ENCODE peak calls at places on chromosomes 2 and 18, in nine cellular contexts. N is endothelial cell, I is lung, Y is non-pigmented ciliary epithelial cell, C is fibroblast of mammary gland, E is NCI-H2081, G is astrocyte of the spinal cord, H is right cardiac atrium, V is left ventricle myocardium inferior. K is an unnamed sample.

GRCh38 chr2:134845719-134846118 is 7.3 kb downstream of the ACMSD start:
- DNase-seq in V (no peak), E (no peak), H (no peak), I (no peak), G (peak), Y (peak), N (no peak), C (peak), K (no peak)

GRCh38 chr2:67311536-67311935 is 85.6 kb upstream of the ETAA1 start:
- DNase-seq in C (peak), I (no peak), H (no peak), V (no peak), G (peak), Y (peak), N (no peak), E (no peak), K (no peak)

GRCh38 chr2:230913812-230914211 is 11.2 kb downstream of the GPR55 start:
- DNase-seq in Y (no peak), H (no peak), G (no peak), N (no peak), V (no peak), E (no peak), I (no peak), C (no peak), K (no peak)

GRCh38 chr2:235619544-235619943 is 125.7 kb downstream of the AGAP1 start:
- DNase-seq in V (no peak), E (no peak), C (no peak), Y (no peak), G (no peak), N (no peak), H (peak), I (no peak), K (no peak)

GRCh38 chr2:64989982-64990614 is 899 bp downstream of the SLC1A4 start:
- DNase-seq in H (peak), Y (no peak), E (peak), V (no peak), N (no peak), I (no peak), C (no peak), G (no peak), K (no peak)

GRCh38 chr2:200752835-200753234 is 58.9 kb upstream of the BZW1 start:
- DNase-seq in I (no peak), E (no peak), H (no peak), Y (no peak), V (no peak), G (no peak), N (no peak), C (no peak), K (no peak)

GRCh38 chr2:218985325-218986091 is 524 bp upstream of the FEV start:
- DNase-seq in I (no peak), C (no peak), N (no peak), G (no peak), E (no peak), V (no peak), Y (no peak), H (no peak), K (no peak)

GRCh38 chr2:171583566-171583965 is 61.3 kb downstream of the CYBRD1 start:
- DNase-seq in N (no peak), H (no peak), Y (no peak), E (no peak), V (no peak), G (no peak), C (no peak), I (no peak), K (no peak)

GRCh38 chr2:11309706-11310105 is 34.7 kb downstream of the ROCK2 start:
- DNase-seq in C (no peak), H (no peak), I (no peak), G (no peak), V (no peak), N (no peak), Y (no peak), E (no peak), K (no peak)

GRCh38 chr2:203840816-203841215 is 26.8 kb upstream of the CTLA4 start:
- DNase-seq in E (no peak), N (no peak), H (no peak), C (no peak), Y (no peak), V (no peak), I (no peak), G (no peak), K (no peak)

GRCh38 chr2:136247204-136247990 is 129.4 kb upstream of the CXCR4 start:
- DNase-seq in G (peak), V (no peak), Y (no peak), H (peak), E (no peak), N (no peak), I (no peak), C (peak), K (no peak)

GRCh38 chr2:1784087-1784486 is 39.8 kb upstream of the PXDN start:
- DNase-seq in Y (no peak), E (no peak), N (no peak), G (no peak), H (no peak), V (no peak), C (peak), I (no peak), K (no peak)

GRCh38 chr18:27712066-27712465 is 464.9 kb downstream of the CDH2 start:
- DNase-seq in H (no peak), C (no peak), Y (no peak), V (no peak), G (no peak), E (peak), N (no peak), I (no peak), K (peak)

GRCh38 chr2:20558391-20559150 is 92.3 kb downstream of the HS1BP3 start:
- DNase-seq in G (no peak), N (no peak), C (no peak), V (no peak), E (no peak), H (no peak), I (no peak), Y (no peak), K (no peak)

GRCh38 chr18:38750786-38751185 is 1185.2 kb upstream of the CELF4 start:
- DNase-seq in Y (no peak), H (no peak), I (no peak), N (no peak), V (no peak), G (no peak), C (no peak), E (no peak), K (no peak)

GRCh38 chr2:134359367-134360081 is 105.7 kb downstream of the MGAT5 start:
- DNase-seq in N (no peak), E (peak), I (peak), V (peak), C (no peak), Y (no peak), G (no peak), H (no peak), K (peak)

GRCh38 chr2:211161236-211161635 is 604.8 kb downstream of the CPS1 start:
- DNase-seq in C (no peak), H (no peak), N (no peak), I (no peak), Y (no peak), G (peak), E (no peak), V (no peak), K (no peak)

GRCh38 chr2:29033656-29034055 is 40.7 kb downstream of the PCARE start:
- DNase-seq in N (no peak), I (no peak), V (no peak), C (no peak), G (no peak), E (no peak), H (no peak), Y (no peak), K (no peak)

GRCh38 chr18:49795612-49796552 is 17.5 kb downstream of the ACAA2 start:
- DNase-seq in Y (no peak), H (no peak), E (no peak), N (no peak), V (no peak), G (peak), I (no peak), C (no peak), K (no peak)

GRCh38 chr2:88452980-88453582 is 588 bp upstream of the FOXI3 start:
- DNase-seq in V (no peak), G (peak), C (no peak), N (peak), Y (no peak), I (no peak), E (peak), H (no peak), K (peak)

GRCh38 chr2:74291891-74292621 is 51.2 kb downstream of the SLC4A5 start:
- DNase-seq in E (peak), V (no peak), G (peak), N (no peak), I (no peak), Y (no peak), H (no peak), C (no peak), K (no peak)

GRCh38 chr2:126449677-126450076 is 206.3 kb upstream of the GYPC start:
- DNase-seq in I (no peak), E (no peak), C (no peak), G (no peak), Y (no peak), N (no peak), H (no peak), V (no peak), K (no peak)

GRCh38 chr2:8197101-8197500 is 484.8 kb upstream of the ID2 start:
- DNase-seq in H (no peak), C (peak), N (no peak), V (no peak), I (no peak), G (peak), Y (no peak), E (no peak), K (no peak)

K was measured in NCI-H774.